ENCODE peak calls at places on chromosomes 6 and 20, in five cellular contexts. Z is A549, S is HepG2, R is GM12878, J is K562. B is an unnamed sample.

GRCh38 chr20:51541189-51542032 is 1.1 kb downstream of the NFATC2 start:
- DNase-seq in Z (no peak), S (peak; percentile 87), R (no peak), J (peak; percentile 67), B (peak; percentile 22)

GRCh38 chr6:155351273-155352129 is 37.2 kb upstream of the TFB1M start:
- DNase-seq in Z (no peak), S (no peak), R (peak; percentile 94), J (no peak), B (no peak)

GRCh38 chr20:45097485-45098095 is 3.3 kb downstream of the KCNS1 start:
- DNase-seq in Z (peak; percentile 32), S (no peak), R (no peak), J (no peak), B (no peak)

GRCh38 chr6:37530294-37530693 is 30.6 kb upstream of the CCDC167 start:
- DNase-seq in Z (no peak), S (no peak), R (no peak), J (no peak), B (no peak)

GRCh38 chr20:1286267-1287036 is 20.4 kb downstream of the SNPH start:
- DNase-seq in Z (no peak), S (no peak), R (no peak), J (no peak), B (no peak)

GRCh38 chr6:118344014-118344670 is 204.0 kb upstream of the PLN start:
- DNase-seq in Z (no peak), S (peak; percentile 36), R (no peak), J (no peak), B (peak; percentile 42)

GRCh38 chr6:127690092-127690491 is 113.1 kb downstream of the C6orf58 start:
- DNase-seq in Z (peak; percentile 19), S (no peak), R (no peak), J (no peak), B (peak; percentile 28)

GRCh38 chr6:31438222-31438621 is 34.8 kb downstream of the MICA start:
- DNase-seq in Z (no peak), S (no peak), R (no peak), J (no peak), B (no peak)

GRCh38 chr20:35271904-35272303 is 6.0 kb downstream of the MMP24OS start:
- DNase-seq in Z (no peak), S (no peak), R (no peak), J (no peak), B (peak; percentile 51)

GRCh38 chr20:18701969-18702368 is 111.6 kb upstream of the SCP2D1 start:
- DNase-seq in Z (no peak), S (no peak), R (no peak), J (no peak), B (no peak)

GRCh38 chr20:51871943-51872342 is 69.6 kb upstream of the SALL4 start:
- DNase-seq in Z (no peak), S (no peak), R (no peak), J (no peak), B (no peak)

GRCh38 chr6:36130672-36131516 is 581 bp downstream of the MAPK13 start:
- DNase-seq in Z (no peak), S (peak; percentile 73), R (no peak), J (peak; percentile 49), B (no peak)

GRCh38 chr6:136677822-136678221 is 114.5 kb downstream of the MAP3K5 start:
- DNase-seq in Z (no peak), S (no peak), R (no peak), J (no peak), B (no peak)

GRCh38 chr20:43731469-43731868 is 4.7 kb upstream of the GTSF1L start:
- DNase-seq in Z (no peak), S (no peak), R (no peak), J (peak; percentile 52), B (peak; percentile 84)

GRCh38 chr6:40535784-40536380 is 51.3 kb downstream of the LRFN2 start:
- DNase-seq in Z (no peak), S (no peak), R (no peak), J (no peak), B (no peak)

GRCh38 chr6:143620461-143620860 is 57.3 kb upstream of the PHACTR2 start:
- DNase-seq in Z (no peak), S (no peak), R (no peak), J (no peak), B (peak; percentile 47)

GRCh38 chr6:168410035-168410434 is 30.9 kb upstream of the SMOC2 start:
- DNase-seq in Z (no peak), S (no peak), R (no peak), J (no peak), B (no peak)

GRCh38 chr6:32081168-32081624 is 27.9 kb downstream of the TNXB start:
- DNase-seq in Z (no peak), S (no peak), R (no peak), J (peak; percentile 77), B (peak; percentile 89)

GRCh38 chr6:117482240-117483003 is at the start of gene DCBLD1:
- DNase-seq in Z (peak; percentile 69), S (peak; percentile 78), R (no peak), J (peak; percentile 92), B (peak; percentile 70)

GRCh38 chr20:17036546-17036945 is 190.3 kb upstream of the PCSK2 start:
- DNase-seq in Z (no peak), S (no peak), R (no peak), J (no peak), B (peak; percentile 58)

GRCh38 chr20:11186301-11187008 is 512.7 kb upstream of the JAG1 start:
- DNase-seq in Z (no peak), S (no peak), R (no peak), J (no peak), B (peak; percentile 61)

GRCh38 chr6:17297261-17298080 is 16.3 kb downstream of the RBM24 start:
- DNase-seq in Z (no peak), S (no peak), R (no peak), J (no peak), B (peak; percentile 31)

GRCh38 chr20:46807998-46808397 is 86.6 kb upstream of the EYA2 start:
- DNase-seq in Z (no peak), S (no peak), R (no peak), J (no peak), B (no peak)

GRCh38 chr6:9138856-9139426 is 703.6 kb upstream of the SLC35B3 start:
- DNase-seq in Z (no peak), S (no peak), R (no peak), J (no peak), B (peak; percentile 28)

GRCh38 chr20:47857142-47857993 is 72.1 kb upstream of the SULF2 start:
- DNase-seq in Z (no peak), S (peak; percentile 26), R (no peak), J (no peak), B (no peak)
- TF ChIP-seq BHLHE40 in Z (no peak), S (no peak), R (no peak), J (no peak), B (no peak)

DNA sequence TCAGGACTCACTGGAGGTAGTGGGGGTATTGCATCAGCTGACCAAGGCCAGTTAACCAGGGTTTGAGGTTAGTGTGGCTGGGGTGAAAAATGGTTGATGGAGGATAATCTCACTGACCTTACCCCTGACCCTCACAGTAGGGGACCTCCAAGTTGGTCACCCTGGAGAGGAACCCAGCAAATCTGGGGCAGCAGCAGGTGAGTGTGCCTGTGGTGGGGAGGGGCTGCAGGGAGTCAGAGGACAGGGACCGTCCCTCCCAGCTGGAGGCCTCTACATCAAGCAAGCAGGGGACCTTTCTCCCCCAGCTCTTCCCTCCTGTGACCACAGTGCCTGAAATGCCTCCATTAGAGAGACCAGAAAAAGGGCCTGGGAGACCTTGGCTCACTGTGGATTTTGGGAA is 49.1 kb upstream of the ZNF337 start:
- DNase-seq in Z (no peak), S (no peak), R (no peak), J (no peak), B (no peak)
- H3K27ac ChIP-seq in Z (no peak overlapping the region), S (no peak overlapping the region), R (no peak overlapping the region), J (no peak overlapping the region), B (no peak overlapping the region)

DNA sequence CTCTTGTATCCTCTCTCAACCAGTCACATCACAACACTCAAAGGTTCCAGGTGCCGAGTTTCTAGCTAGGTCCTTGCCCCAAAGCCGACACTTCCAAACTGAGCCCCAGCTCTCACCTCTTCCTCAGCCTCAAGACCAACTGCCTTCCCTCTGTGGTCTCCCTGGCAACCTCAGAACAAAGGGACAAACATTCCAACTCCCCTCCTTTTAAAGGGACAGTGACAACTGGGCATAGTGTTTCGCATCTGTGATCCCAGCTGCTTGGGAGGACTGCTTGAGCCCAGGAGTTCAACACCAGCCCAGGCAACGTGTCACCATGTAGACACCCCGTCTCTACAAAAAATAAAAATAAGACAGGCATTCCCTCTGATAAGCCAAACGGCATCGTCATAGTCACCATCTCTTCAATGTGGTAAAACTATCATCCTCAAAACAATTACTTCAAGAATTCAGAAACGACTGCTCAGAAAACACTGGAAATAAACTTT is 11.3 kb downstream of the DIDO1 start:
- DNase-seq in Z (peak; percentile 41), S (peak; percentile 77), R (no peak), J (peak; percentile 58), B (peak; percentile 19)
- TF ChIP-seq SMC3 in Z (no peak), S (no peak), R (no peak), J (no peak), B (no peak)

GRCh38 chr6:110475255-110475654 is 1.2 kb downstream of the SLC22A16 start:
- DNase-seq in Z (no peak), S (no peak), R (no peak), J (no peak), B (no peak)
- TF ChIP-seq BHLHE40 in Z (no peak), S (no peak), R (no peak), J (no peak), B (no peak)

GRCh38 chr6:112087916-112088315 is 525 bp downstream of the FAM229B start:
- DNase-seq in Z (no peak), S (no peak), R (no peak), J (no peak), B (peak; percentile 7)
- H3K27ac ChIP-seq in Z (peak overlapping the region; percentile 84), S (peak overlapping the region; percentile 63), R (no peak overlapping the region), J (no peak overlapping the region), B (no peak overlapping the region)

GRCh38 chr6:44045672-44046015 is 81.6 kb downstream of the MRPL14 start:
- DNase-seq in Z (no peak), S (no peak), R (no peak), J (no peak), B (no peak)
- TF ChIP-seq SMC3 in Z (no peak), S (no peak), R (no peak), J (no peak), B (no peak)

GRCh38 chr6:167079853-167080297 is 43.0 kb upstream of the CCR6 start:
- DNase-seq in Z (no peak), S (no peak), R (peak; percentile 93), J (no peak), B (no peak)
- TF ChIP-seq BHLHE40 in Z (no peak), S (no peak), R (no peak), J (no peak), B (no peak)

DNA sequence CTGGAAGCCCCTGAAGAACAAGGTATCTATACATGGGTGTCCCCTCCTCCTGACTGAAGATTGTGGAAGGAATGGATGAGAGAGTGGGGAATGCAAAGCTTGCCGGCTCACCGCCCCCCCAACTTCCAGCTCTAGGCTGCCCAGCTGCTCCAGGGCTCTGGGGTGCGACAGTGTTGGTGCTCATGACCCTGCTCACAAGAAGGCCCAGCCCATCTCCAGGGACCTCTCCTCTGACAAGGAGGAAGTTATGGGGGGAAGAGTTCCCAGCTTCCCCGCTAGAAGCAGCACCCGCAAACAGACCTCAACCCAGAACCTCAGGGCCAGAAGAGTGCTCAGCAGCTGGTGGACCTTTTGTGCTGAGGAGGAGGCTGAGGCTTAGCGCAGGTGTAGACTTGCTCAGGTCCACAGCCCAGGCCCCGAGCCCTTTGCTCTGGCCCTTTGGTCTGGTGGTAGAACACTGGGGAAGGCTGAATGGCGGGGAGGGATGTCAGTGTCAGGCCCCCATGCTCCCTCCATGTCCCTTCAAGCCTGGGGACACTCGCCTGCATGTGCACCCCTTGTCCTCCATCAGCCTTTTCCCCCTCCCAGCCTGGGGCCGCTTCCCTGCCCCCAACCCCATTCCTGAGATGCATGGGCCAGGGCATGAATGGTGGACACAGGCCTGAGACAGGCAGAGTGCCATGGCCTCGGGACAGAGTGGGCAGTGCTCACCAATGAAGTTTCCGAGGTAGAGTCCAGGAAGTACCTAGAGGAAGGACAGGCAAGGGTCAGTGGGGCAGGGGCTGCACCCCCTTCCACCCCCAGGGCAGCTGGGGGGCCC is 1.3 kb downstream of the DUSP15 start:
- DNase-seq in Z (no peak), S (no peak), R (no peak), J (no peak), B (no peak)
- H3K27ac ChIP-seq in Z (no peak overlapping the region), S (no peak overlapping the region), R (no peak overlapping the region), J (no peak overlapping the region), B (no peak overlapping the region)

B was measured in IMR-90.